ENCODE peak calls at places on chromosomes 13 and 19, in five cellular contexts. P is GM12878, Z is PC-9, T is breast epithelium, R is BE2C. D is an unnamed sample.

GRCh38 chr19:52296773-52297600 is at the start of gene ZNF480:
- DNase-seq in P (peak), R (peak), T (peak), Z (peak), D (peak)

GRCh38 chr13:35479223-35479536 is 2.7 kb upstream of the MAB21L1 start:
- DNase-seq in Z (no peak), P (no peak), T (no peak), R (peak), D (no peak)

GRCh38 chr19:49570997-49571676 is 9.2 kb downstream of the NOSIP start:
- DNase-seq in P (no peak), Z (peak), T (no peak), R (peak), D (no peak)

GRCh38 chr13:60351326-60351725 is 45.7 kb upstream of the TDRD3 start:
- DNase-seq in Z (peak), P (no peak), R (no peak), T (no peak), D (no peak)

GRCh38 chr13:50222569-50223332 is 207.5 kb downstream of the KCNRG start:
- DNase-seq in T (peak), Z (no peak), P (no peak), R (no peak), D (no peak)

GRCh38 chr19:10601999-10602329 is 14.9 kb upstream of the AP1M2 start:
- DNase-seq in T (no peak), R (no peak), Z (no peak), P (no peak), D (no peak)

GRCh38 chr13:102028198-102028597 is 373.6 kb downstream of the FGF14 start:
- DNase-seq in Z (no peak), P (no peak), R (no peak), T (no peak), D (no peak)

GRCh38 chr13:106534844-106535551 is 464 bp downstream of the EFNB2 start:
- DNase-seq in P (no peak), Z (no peak), T (no peak), R (peak), D (no peak)

GRCh38 chr13:44739120-44739519 is 163.0 kb upstream of the TSC22D1 start:
- DNase-seq in T (no peak), R (no peak), P (no peak), Z (no peak), D (no peak)

GRCh38 chr19:46772170-46773017 is 16.0 kb downstream of the SLC1A5 start:
- DNase-seq in R (no peak), Z (peak), T (no peak), P (no peak), D (no peak)

GRCh38 chr19:2261438-2262172 is 5.4 kb upstream of the JSRP1 start:
- DNase-seq in T (no peak), R (peak), Z (no peak), P (no peak), D (no peak)

GRCh38 chr19:50516859-50517703 is 3.4 kb upstream of the ASPDH start:
- DNase-seq in Z (no peak), P (no peak), T (no peak), R (no peak), D (no peak)

GRCh38 chr13:86567119-86567518 is 767.9 kb upstream of the SLITRK6 start:
- DNase-seq in R (peak), T (no peak), P (no peak), Z (no peak), D (no peak)

GRCh38 chr19:38850976-38851621 is 1.3 kb upstream of the HNRNPL start:
- DNase-seq in P (no peak), Z (no peak), R (no peak), T (no peak), D (no peak)

GRCh38 chr19:10086032-10086903 is at the start of gene SHFL:
- DNase-seq in R (no peak), T (peak), Z (peak), P (no peak), D (peak)

GRCh38 chr13:33152389-33152788 is 133.2 kb downstream of the STARD13 start:
- DNase-seq in Z (peak), T (no peak), R (no peak), P (no peak), D (no peak)

GRCh38 chr13:100473087-100473486 is 115.5 kb downstream of the GGACT start:
- DNase-seq in P (no peak), R (no peak), T (no peak), Z (no peak), D (no peak)

GRCh38 chr13:113209336-113209879 is at the start of gene CUL4A:
- DNase-seq in R (peak), Z (peak), P (no peak), T (peak), D (no peak)

GRCh38 chr13:28584873-28585317 is 74.0 kb upstream of the POMP start:
- DNase-seq in Z (no peak), T (no peak), R (no peak), P (no peak), D (no peak)

GRCh38 chr13:24670927-24671326 is 9.3 kb upstream of the ATP12A start:
- DNase-seq in R (no peak), P (no peak), T (no peak), Z (no peak), D (no peak)

GRCh38 chr19:3338541-3339181 is 27.7 kb upstream of the NFIC start:
- DNase-seq in R (no peak), T (peak), Z (no peak), P (no peak), D (no peak)

GRCh38 chr13:26255717-26256277 is 1.9 kb downstream of the CDK8 start:
- DNase-seq in Z (no peak), P (no peak), R (peak), T (no peak), D (no peak)

GRCh38 chr13:48839171-48839570 is 136.5 kb upstream of the FNDC3A start:
- DNase-seq in Z (no peak), R (no peak), P (no peak), T (no peak), D (no peak)

GRCh38 chr13:43546821-43547220 is 240.0 kb downstream of the ENOX1 start:
- DNase-seq in P (no peak), Z (no peak), T (no peak), R (peak), D (no peak)

GRCh38 chr19:1975081-1975480 is 34.1 kb downstream of the CSNK1G2 start:
- DNase-seq in T (no peak), P (no peak), R (no peak), Z (no peak), D (no peak)

GRCh38 chr19:56120002-56120370 is 1.1 kb downstream of the ZNF787 start:
- DNase-seq in Z (no peak), T (no peak), R (no peak), P (no peak), D (no peak)

GRCh38 chr19:56118666-56119584 is 2.2 kb downstream of the ZNF787 start:
- DNase-seq in R (no peak), Z (peak), P (no peak), T (no peak), D (no peak)

GRCh38 chr19:56120371-56121179 is 520 bp downstream of the ZNF787 start:
- DNase-seq in P (no peak), T (peak), R (peak), Z (peak), D (no peak)

GRCh38 chr19:56117889-56118288 is 3.2 kb downstream of the ZNF787 start:
- DNase-seq in T (no peak), P (no peak), Z (peak), R (no peak), D (no peak)

GRCh38 chr19:56119585-56119978 is 1.5 kb downstream of the ZNF787 start:
- DNase-seq in R (peak), T (no peak), Z (peak), P (no peak), D (no peak)
- H3K4me3 ChIP-seq in R (peak), T (peak), Z (peak), P (peak), D (peak)

DNA sequence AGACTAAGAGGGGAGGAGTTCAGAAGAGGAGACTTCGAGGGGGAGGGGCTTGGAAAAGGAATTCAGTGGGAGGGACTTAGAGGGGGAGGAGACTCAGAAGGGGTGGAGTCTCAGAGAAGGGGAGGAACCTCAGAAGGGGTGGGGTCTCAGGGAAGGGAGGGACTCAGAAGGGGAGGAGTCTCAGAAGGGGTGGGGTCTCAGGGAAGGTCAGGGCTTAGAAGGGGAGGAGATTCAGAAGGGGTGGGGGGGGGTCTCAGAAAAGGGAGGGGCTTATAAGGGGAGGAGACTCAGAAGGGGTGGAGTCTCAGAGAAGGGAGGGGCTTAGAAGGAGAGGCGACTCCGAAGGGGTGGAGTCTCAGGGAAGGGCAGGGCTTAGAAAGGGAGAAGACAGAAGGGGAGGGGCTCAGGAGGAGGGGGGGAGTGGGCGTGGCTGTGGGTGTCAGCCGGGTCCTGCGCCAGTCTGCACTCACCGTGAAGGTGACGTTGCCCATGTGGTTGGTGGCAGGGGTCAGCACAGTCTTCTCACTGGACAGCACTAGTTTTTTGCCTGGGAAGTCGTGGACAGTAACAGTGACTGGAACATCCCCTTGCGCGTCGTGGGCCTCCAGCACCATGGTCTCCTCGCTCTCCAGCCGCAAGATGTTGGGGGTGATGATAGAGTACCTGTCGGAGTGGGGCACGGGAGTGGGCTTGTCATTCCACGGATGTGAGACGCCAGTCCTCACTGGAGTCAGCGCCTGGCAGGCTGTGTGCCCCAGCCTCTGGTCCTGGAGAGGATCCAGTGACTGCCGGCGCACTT is 1.5 kb downstream of the C3 start:
- DNase-seq in T (no peak), P (no peak), R (peak), Z (peak), D (no peak)
- H3K4me3 ChIP-seq in T (peak), P (no peak), R (no peak), Z (peak), D (no peak)

GRCh38 chr19:39995794-39996193 is 1.1 kb upstream of the ZNF546 start:
- DNase-seq in Z (no peak), P (no peak), R (no peak), T (no peak), D (no peak)
- H3K4me3 ChIP-seq in Z (peak), P (peak), R (peak), T (no peak), D (peak)

GRCh38 chr19:13717194-13717643 is 47.1 kb upstream of the MRI1 start:
- DNase-seq in T (no peak), Z (no peak), P (no peak), R (no peak), D (no peak)
- H3K4me3 ChIP-seq in T (no peak), Z (no peak), P (no peak), R (no peak), D (no peak)

GRCh38 chr19:54206030-54206830 is 5.6 kb downstream of the RPS9 start:
- DNase-seq in T (no peak), R (no peak), Z (no peak), P (no peak), D (no peak)

GRCh38 chr19:54204767-54205468 is 4.3 kb downstream of the RPS9 start:
- DNase-seq in T (no peak), R (no peak), P (no peak), Z (no peak), D (no peak)

GRCh38 chr19:54201980-54202379 is 1.3 kb downstream of the RPS9 start:
- DNase-seq in R (no peak), T (no peak), Z (no peak), P (no peak), D (no peak)

GRCh38 chr19:54201172-54201701 is 579 bp downstream of the RPS9 start:
- DNase-seq in T (no peak), R (no peak), P (no peak), Z (no peak), D (no peak)

DNA sequence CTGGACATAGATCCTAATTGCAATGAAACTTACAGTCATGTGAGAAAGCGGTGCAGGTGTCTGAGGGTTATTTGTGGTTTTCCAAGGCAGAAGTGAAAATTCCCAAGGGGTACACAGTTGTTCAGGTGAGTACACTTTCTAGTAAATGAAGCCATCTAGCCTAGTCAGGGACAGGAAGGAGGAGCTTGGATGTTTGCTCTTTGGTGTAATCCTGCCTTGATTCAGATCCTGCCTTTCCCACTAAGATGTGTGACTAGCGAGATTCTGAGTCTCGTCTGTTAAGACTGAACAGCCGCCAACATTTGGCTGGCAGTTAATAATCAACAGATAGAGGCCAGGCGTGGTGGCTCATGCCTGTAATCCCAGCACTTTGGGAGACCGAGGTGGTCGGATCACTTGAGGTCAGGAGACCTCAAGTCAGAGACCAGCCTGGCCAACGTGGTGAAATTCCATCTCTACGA is 2.5 kb downstream of the RPS9 start:
- DNase-seq in Z (no peak), T (no peak), R (no peak), P (no peak), D (no peak)
- H3K4me3 ChIP-seq in Z (peak), T (no peak), R (peak), P (peak), D (peak)

GRCh38 chr19:18998276-18998675 is 35.0 kb downstream of the SUGP2 start:
- DNase-seq in P (no peak), R (no peak), Z (no peak), T (no peak), D (no peak)
- H3K4me3 ChIP-seq in P (no peak), R (no peak), Z (no peak), T (no peak), D (no peak)

GRCh38 chr13:29835280-29836061 is 14.9 kb downstream of the UBL3 start:
- DNase-seq in P (no peak), T (no peak), Z (no peak), R (no peak), D (no peak)
- H3K4me3 ChIP-seq in P (no peak), T (no peak), Z (no peak), R (no peak), D (no peak)

GRCh38 chr19:41546386-41546789 is 29.6 kb upstream of the CEACAM21 start:
- DNase-seq in T (no peak), R (no peak), P (no peak), Z (no peak), D (no peak)
- H3K4me3 ChIP-seq in T (no peak), R (no peak), P (peak), Z (no peak), D (peak)

GRCh38 chr13:99435116-99435515 is 66.2 kb upstream of the TM9SF2 start:
- DNase-seq in T (no peak), P (no peak), Z (no peak), R (no peak), D (no peak)

GRCh38 chr13:99436013-99436412 is 65.3 kb upstream of the TM9SF2 start:
- DNase-seq in P (no peak), Z (peak), R (no peak), T (no peak), D (no peak)

GRCh38 chr13:99439048-99439447 is 62.2 kb upstream of the TM9SF2 start:
- DNase-seq in Z (no peak), T (no peak), R (no peak), P (no peak), D (no peak)

GRCh38 chr13:99434258-99434788 is 66.9 kb upstream of the TM9SF2 start:
- DNase-seq in Z (no peak), T (no peak), R (no peak), P (no peak), D (peak)

GRCh38 chr13:99436686-99437416 is 64.4 kb upstream of the TM9SF2 start:
- DNase-seq in T (peak), Z (peak), P (no peak), R (peak), D (no peak)
- H3K4me3 ChIP-seq in T (no peak), Z (no peak), P (no peak), R (peak), D (no peak)

DNA sequence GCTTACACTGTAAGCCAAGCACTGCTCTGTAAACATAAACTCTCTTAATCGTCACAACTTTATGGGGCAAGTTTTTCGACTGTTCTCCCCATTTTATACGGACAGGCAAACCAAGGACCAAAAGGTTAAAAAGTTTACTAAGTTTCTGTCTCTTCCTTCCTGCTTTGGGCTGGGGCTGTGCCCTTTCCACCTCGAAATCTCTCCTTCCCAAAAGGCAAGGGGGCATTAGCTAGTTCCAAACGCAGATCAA is 2.2 kb downstream of the JUND start:
- DNase-seq in R (no peak), P (no peak), Z (no peak), T (no peak), D (no peak)
- H3K4me3 ChIP-seq in R (peak), P (peak), Z (peak), T (peak), D (peak)